ENCODE peak calls at places on chromosome 1, in seven cellular contexts. One of them, this sample, is unnamed.

GRCh38 chr1:204128464-204128963 is 23.3 kb downstream of the ETNK2 start:
- DNase-seq in cardiac fibroblast: no peak
- DNase-seq in omental fat pad: no peak
- DNase-seq in uterus: no peak
- DNase-seq in lower lobe of right lung: no peak
- DNase-seq in left kidney: peak; percentile 51
- DNase-seq in HS-5: no peak
- DNase-seq in this sample: no peak

GRCh38 chr1:18955442-18956188 is 861 bp downstream of the IFFO2 start:
- DNase-seq in cardiac fibroblast: peak; percentile 38
- DNase-seq in omental fat pad: no peak
- DNase-seq in uterus: no peak
- DNase-seq in lower lobe of right lung: peak; percentile 73
- DNase-seq in left kidney: peak; percentile 76
- DNase-seq in HS-5: no peak
- DNase-seq in this sample: no peak

GRCh38 chr1:186404454-186405051 is 28.9 kb downstream of the ODR4 start:
- DNase-seq in cardiac fibroblast: peak; percentile 89
- DNase-seq in omental fat pad: no peak
- DNase-seq in uterus: no peak
- DNase-seq in lower lobe of right lung: no peak
- DNase-seq in left kidney: peak; percentile 45
- DNase-seq in HS-5: no peak
- DNase-seq in this sample: no peak

GRCh38 chr1:241631674-241632073 is 8.5 kb downstream of the CHML start:
- DNase-seq in cardiac fibroblast: no peak
- DNase-seq in omental fat pad: no peak
- DNase-seq in uterus: no peak
- DNase-seq in lower lobe of right lung: no peak
- DNase-seq in left kidney: no peak
- DNase-seq in HS-5: no peak
- DNase-seq in this sample: no peak

GRCh38 chr1:211928993-211929637 is 98.6 kb upstream of the LPGAT1 start:
- DNase-seq in cardiac fibroblast: no peak
- DNase-seq in omental fat pad: no peak
- DNase-seq in uterus: no peak
- DNase-seq in lower lobe of right lung: no peak
- DNase-seq in left kidney: peak; percentile 17
- DNase-seq in HS-5: no peak
- DNase-seq in this sample: no peak

GRCh38 chr1:68994096-68994495 is 497.2 kb upstream of the DEPDC1 start:
- DNase-seq in cardiac fibroblast: peak; percentile 21
- DNase-seq in omental fat pad: no peak
- DNase-seq in uterus: no peak
- DNase-seq in lower lobe of right lung: no peak
- DNase-seq in left kidney: no peak
- DNase-seq in HS-5: no peak
- DNase-seq in this sample: no peak

GRCh38 chr1:161439280-161440232 is 65.7 kb upstream of the FCGR2A start:
- DNase-seq in cardiac fibroblast: peak; percentile 70
- DNase-seq in omental fat pad: no peak
- DNase-seq in uterus: no peak
- DNase-seq in lower lobe of right lung: peak; percentile 51
- DNase-seq in left kidney: peak; percentile 38
- DNase-seq in HS-5: peak; percentile 28
- DNase-seq in this sample: no peak

GRCh38 chr1:201460783-201461182 is 8.2 kb downstream of the PHLDA3 start:
- DNase-seq in cardiac fibroblast: no peak
- DNase-seq in omental fat pad: no peak
- DNase-seq in uterus: no peak
- DNase-seq in lower lobe of right lung: no peak
- DNase-seq in left kidney: no peak
- DNase-seq in HS-5: no peak
- DNase-seq in this sample: no peak

GRCh38 chr1:230322421-230322756 is 103.7 kb downstream of the PGBD5 start:
- DNase-seq in cardiac fibroblast: no peak
- DNase-seq in omental fat pad: no peak
- DNase-seq in uterus: no peak
- DNase-seq in lower lobe of right lung: no peak
- DNase-seq in left kidney: no peak
- DNase-seq in HS-5: no peak
- DNase-seq in this sample: peak; percentile 40

GRCh38 chr1:224042557-224043118 is 71.3 kb upstream of the FBXO28 start:
- DNase-seq in cardiac fibroblast: no peak
- DNase-seq in omental fat pad: no peak
- DNase-seq in uterus: no peak
- DNase-seq in lower lobe of right lung: no peak
- DNase-seq in left kidney: no peak
- DNase-seq in HS-5: no peak
- DNase-seq in this sample: no peak

This sample was measured in suprapubic skin.